ENCODE peak calls at places on chromosomes 13 and 19, in seven cellular contexts. F is lower lobe of right lung, P is neural progenitor cell, K is cardiac muscle cell, C is pancreas, R is MM.1S, U is heart left ventricle. A is an unnamed sample.

GRCh38 chr13:32911506-32911905 is 104.7 kb upstream of the KL start:
- DNase-seq in F (no peak), P (peak; percentile 54), R (peak; percentile 10), C (no peak), K (peak; percentile 14), U (peak; percentile 36), A (peak; percentile 57)

GRCh38 chr13:36531746-36532486 is 99.6 kb downstream of the CCNA1 start:
- DNase-seq in R (no peak), P (no peak), K (no peak), F (no peak), U (no peak), C (no peak), A (no peak)

GRCh38 chr19:35352448-35353304 is 5.0 kb downstream of the FFAR1 start:
- DNase-seq in C (peak; percentile 64), K (peak; percentile 83), U (peak; percentile 69), R (peak; percentile 59), F (peak; percentile 72), P (peak; percentile 84), A (peak; percentile 69)

GRCh38 chr13:21232196-21232595 is 55.7 kb downstream of the MRPL57 start:
- DNase-seq in C (no peak), U (peak; percentile 32), P (no peak), R (no peak), F (no peak), K (no peak), A (no peak)

GRCh38 chr19:47253467-47253881 is 2.9 kb upstream of the CCDC9 start:
- DNase-seq in C (no peak), F (no peak), K (no peak), P (no peak), R (no peak), U (no peak), A (no peak)

GRCh38 chr13:26653310-26653709 is 95.8 kb downstream of the WASF3 start:
- DNase-seq in K (no peak), R (no peak), C (no peak), P (no peak), U (no peak), F (no peak), A (no peak)

GRCh38 chr19:49908480-49909420 is 12.1 kb upstream of the IL4I1 start:
- DNase-seq in F (no peak), C (no peak), U (no peak), R (no peak), P (no peak), K (no peak), A (no peak)

GRCh38 chr13:29884671-29885424 is 34.4 kb upstream of the UBL3 start:
- DNase-seq in R (no peak), C (no peak), U (no peak), K (no peak), F (no peak), P (peak; percentile 78), A (no peak)

GRCh38 chr13:33721719-33722118 is 96.2 kb upstream of the RFC3 start:
- DNase-seq in U (no peak), P (no peak), F (no peak), K (peak; percentile 50), C (no peak), R (no peak), A (no peak)

GRCh38 chr13:38262211-38262610 is 87.4 kb upstream of the UFM1 start:
- DNase-seq in R (no peak), U (no peak), P (no peak), C (no peak), K (no peak), F (no peak), A (no peak)

GRCh38 chr19:1979642-1980041 is 35.9 kb downstream of the BTBD2 start:
- DNase-seq in U (no peak), K (no peak), C (no peak), P (no peak), F (no peak), R (no peak), A (no peak)

GRCh38 chr19:29712744-29713516 is 2.1 kb downstream of the C19orf12 start:
- DNase-seq in U (no peak), R (no peak), K (no peak), P (no peak), C (no peak), F (no peak), A (no peak)

GRCh38 chr13:77528834-77529500 is 6.5 kb upstream of the SCEL start:
- DNase-seq in K (no peak), U (no peak), R (no peak), P (no peak), C (no peak), F (no peak), A (no peak)

GRCh38 chr19:42280761-42281174 is 11.7 kb downstream of the CIC start:
- DNase-seq in R (no peak), K (peak; percentile 67), F (no peak), U (no peak), C (no peak), P (peak; percentile 51), A (no peak)

GRCh38 chr19:45238556-45238955 is 6.7 kb downstream of the EXOC3L2 start:
- DNase-seq in C (no peak), K (no peak), P (no peak), F (no peak), R (no peak), U (no peak), A (no peak)

GRCh38 chr13:75636339-75637095 is 387 bp downstream of the LMO7 start:
- DNase-seq in K (peak; percentile 10), P (peak; percentile 61), C (peak; percentile 44), F (peak; percentile 65), U (no peak), R (peak; percentile 54), A (peak; percentile 30)

GRCh38 chr19:51357952-51358351 is 8.2 kb downstream of the ETFB start:
- DNase-seq in R (no peak), C (no peak), F (no peak), P (no peak), U (no peak), K (no peak), A (no peak)

GRCh38 chr19:42370068-42370520 is 20.0 kb downstream of the CNFN start:
- DNase-seq in R (no peak), C (no peak), K (no peak), U (no peak), F (no peak), P (peak; percentile 45), A (no peak)

GRCh38 chr19:35009424-35010415 is 9.6 kb downstream of the GRAMD1A start:
- DNase-seq in R (no peak), K (no peak), F (no peak), U (no peak), C (no peak), P (no peak), A (no peak)

GRCh38 chr19:48715276-48715675 is 4.2 kb downstream of the MAMSTR start:
- DNase-seq in U (peak; percentile 49), P (no peak), F (peak; percentile 49), C (peak; percentile 63), K (no peak), R (no peak), A (no peak)

GRCh38 chr19:54165222-54165621 is 5.7 kb upstream of the LENG1 start:
- DNase-seq in K (no peak), F (no peak), C (no peak), P (no peak), R (no peak), U (no peak), A (no peak)

GRCh38 chr19:53908933-53909415 is at the start of gene CACNG7:
- DNase-seq in F (no peak), R (no peak), C (no peak), U (no peak), P (peak; percentile 80), K (no peak), A (no peak)

GRCh38 chr13:114035583-114036501 is 62.0 kb upstream of the C13orf46 start:
- DNase-seq in C (peak; percentile 18), F (no peak), R (no peak), P (peak; percentile 51), U (no peak), K (peak; percentile 18), A (no peak)

GRCh38 chr13:75072368-75072767 is 409.6 kb downstream of the TBC1D4 start:
- DNase-seq in R (no peak), U (no peak), K (no peak), C (no peak), P (no peak), F (no peak), A (no peak)

GRCh38 chr19:39936020-39936419 is 1.6 kb upstream of the FCGBP start:
- DNase-seq in R (no peak), P (no peak), C (no peak), U (no peak), K (no peak), F (no peak), A (no peak)

GRCh38 chr19:39937792-39938191 is 3.4 kb upstream of the FCGBP start:
- DNase-seq in C (no peak), R (no peak), F (no peak), U (no peak), P (no peak), K (no peak), A (no peak)

GRCh38 chr19:39935262-39935661 is 828 bp upstream of the FCGBP start:
- DNase-seq in C (no peak), P (no peak), F (no peak), U (no peak), R (no peak), K (no peak), A (no peak)

GRCh38 chr19:39937094-39937493 is 2.7 kb upstream of the FCGBP start:
- DNase-seq in U (no peak), K (no peak), P (no peak), F (no peak), R (peak; percentile 13), C (no peak), A (peak; percentile 11)

GRCh38 chr19:39936622-39937021 is 2.2 kb upstream of the FCGBP start:
- DNase-seq in U (no peak), F (no peak), C (no peak), R (no peak), P (no peak), K (no peak), A (no peak)
- H3K4me1 ChIP-seq in U (no peaks in the 10 kb centered on the region), F (peaks cover 9% of the 10 kb centered on the region), C (no peaks in the 10 kb centered on the region), R (peaks cover 20% of the 10 kb centered on the region), P (peaks cover 7% of the 10 kb centered on the region), K (no peaks in the 10 kb centered on the region), A (peaks cover 46% of the 10 kb centered on the region)

GRCh38 chr19:23823952-23824389 is 65.3 kb upstream of the ZNF681 start:
- DNase-seq in F (no peak), P (peak; percentile 9), R (peak; percentile 89), C (no peak), K (peak; percentile 4), U (no peak), A (peak; percentile 27)
- H3K9me3 ChIP-seq in F (peaks cover 75% of the 10 kb centered on the region), P (peaks cover 23% of the 10 kb centered on the region), R (no peaks in the 10 kb centered on the region), C (no peaks in the 10 kb centered on the region), K (no peaks in the 10 kb centered on the region), U (peaks cover 36% of the 10 kb centered on the region), A (peaks cover 63% of the 10 kb centered on the region)

GRCh38 chr19:934197-934840 is 8.5 kb downstream of the ARID3A start:
- DNase-seq in U (no peak), C (peak; percentile 63), F (no peak), K (no peak), P (no peak), R (no peak), A (no peak)
- H3K4me1 ChIP-seq in U (peaks cover 26% of the 10 kb centered on the region), C (peaks cover 16% of the 10 kb centered on the region), F (peaks cover 46% of the 10 kb centered on the region), K (peaks cover 8% of the 10 kb centered on the region), P (peaks cover 10% of the 10 kb centered on the region), R (no peaks in the 10 kb centered on the region), A (peaks cover 21% of the 10 kb centered on the region)

GRCh38 chr19:19704836-19705235 is 28.1 kb downstream of the ZNF14 start:
- DNase-seq in P (no peak), F (no peak), K (no peak), U (no peak), C (no peak), R (no peak), A (no peak)
- H3K9me3 ChIP-seq in P (peaks cover 15% of the 10 kb centered on the region), F (peaks cover 82% of the 10 kb centered on the region), K (no peaks in the 10 kb centered on the region), U (peaks cover 54% of the 10 kb centered on the region), C (peaks cover 6% of the 10 kb centered on the region), R (no peaks in the 10 kb centered on the region), A (peaks cover 97% of the 10 kb centered on the region)